ENCODE peak calls at places on chromosomes 13 and 19, in six cellular contexts. B is cardiac fibroblast, T is cardiac muscle cell, C is heart right ventricle, X is body of pancreas, J is stomach. I is an unnamed sample.

GRCh38 chr13:106530209-106530906 is 5.1 kb downstream of the EFNB2 start:
- DNase-seq in B (no peak), C (peak; percentile 50), J (no peak), X (no peak), T (no peak), I (no peak)

GRCh38 chr13:40113644-40114304 is 458.3 kb downstream of the COG6 start:
- DNase-seq in C (no peak), X (peak; percentile 20), T (peak; percentile 75), B (peak; percentile 77), J (no peak), I (no peak)

GRCh38 chr19:33469171-33470039 is 52.2 kb downstream of the PEPD start:
- DNase-seq in C (no peak), J (no peak), X (no peak), B (no peak), T (no peak), I (no peak)

GRCh38 chr13:113863511-113864302 is at the start of gene GAS6:
- DNase-seq in B (peak; percentile 35), X (peak; percentile 68), J (peak; percentile 72), T (peak; percentile 31), C (peak; percentile 69), I (peak; percentile 40)

GRCh38 chr19:29415507-29415906 is 110.3 kb upstream of the VSTM2B start:
- DNase-seq in J (no peak), C (no peak), T (no peak), B (no peak), X (no peak), I (no peak)

GRCh38 chr19:49186108-49186507 is 28.5 kb downstream of the TRPM4 start:
- DNase-seq in J (no peak), C (no peak), B (no peak), X (no peak), T (no peak), I (no peak)

GRCh38 chr19:5395996-5396939 is 55.7 kb upstream of the PTPRS start:
- DNase-seq in T (no peak), C (no peak), B (no peak), J (no peak), X (no peak), I (no peak)

GRCh38 chr13:91123456-91124127 is 223.9 kb upstream of the MIR17HG start:
- DNase-seq in B (peak; percentile 36), J (no peak), C (no peak), X (no peak), T (peak; percentile 46), I (no peak)

GRCh38 chr19:861756-862528 is 2.5 kb downstream of the CFD start:
- DNase-seq in J (no peak), T (no peak), C (no peak), X (peak; percentile 51), B (peak; percentile 30), I (peak; percentile 44)

GRCh38 chr13:79445968-79446645 is 34.8 kb upstream of the NDFIP2 start:
- DNase-seq in X (no peak), T (no peak), C (no peak), B (no peak), J (no peak), I (no peak)

GRCh38 chr13:55999709-56000108 is 1141.0 kb upstream of the PRR20A start:
- DNase-seq in B (no peak), J (no peak), X (no peak), T (no peak), C (no peak), I (no peak)

GRCh38 chr13:97866751-97867150 is 86.7 kb upstream of the IPO5 start:
- DNase-seq in T (no peak), B (no peak), X (no peak), C (no peak), J (no peak), I (no peak)

GRCh38 chr13:36879218-36879938 is 40.7 kb downstream of the SMAD9 start:
- DNase-seq in X (no peak), C (no peak), T (no peak), J (no peak), B (no peak), I (no peak)

GRCh38 chr19:22144394-22144793 is 52.4 kb downstream of the ZNF676 start:
- DNase-seq in B (peak; percentile 22), T (peak; percentile 26), J (no peak), C (no peak), X (no peak), I (no peak)

GRCh38 chr19:10718205-10719196 is 622 bp downstream of the DNM2 start:
- DNase-seq in C (no peak), T (peak; percentile 51), J (peak; percentile 51), X (peak; percentile 47), B (peak; percentile 40), I (peak; percentile 29)

GRCh38 chr19:6740589-6741348 is 1.3 kb downstream of the TRIP10 start:
- DNase-seq in T (peak; percentile 53), X (peak; percentile 42), C (peak; percentile 78), B (peak; percentile 65), J (peak; percentile 45), I (peak; percentile 37)

GRCh38 chr13:44969858-44970484 is 19.3 kb downstream of the NUFIP1 start:
- DNase-seq in B (peak; percentile 82), T (peak; percentile 82), J (no peak), C (peak; percentile 22), X (peak; percentile 39), I (no peak)

GRCh38 chr13:51733656-51734334 is 70.2 kb downstream of the DHRS12 start:
- DNase-seq in T (no peak), B (peak; percentile 12), X (no peak), C (no peak), J (no peak), I (no peak)

GRCh38 chr13:35672611-35673010 is 196.1 kb upstream of the MAB21L1 start:
- DNase-seq in T (no peak), C (no peak), X (no peak), B (no peak), J (no peak), I (no peak)

GRCh38 chr19:55112781-55113569 is 4.5 kb downstream of the PPP1R12C start:
- DNase-seq in T (no peak), J (no peak), X (no peak), C (no peak), B (no peak), I (no peak)

GRCh38 chr19:18543814-18544475 is 572 bp upstream of the FKBP8 start:
- DNase-seq in C (peak; percentile 44), X (peak; percentile 73), J (peak; percentile 51), T (peak; percentile 72), B (peak; percentile 62), I (no peak)

GRCh38 chr19:607301-608154 is 17.8 kb downstream of the HCN2 start:
- DNase-seq in X (no peak), B (no peak), T (no peak), C (no peak), J (no peak), I (no peak)

GRCh38 chr13:36154567-36155231 is 23.5 kb upstream of the DCLK1 start:
- DNase-seq in B (peak; percentile 9), J (no peak), X (no peak), T (no peak), C (peak; percentile 7), I (peak; percentile 4)

GRCh38 chr13:100561599-100562204 is 26.9 kb downstream of the GGACT start:
- DNase-seq in C (no peak), B (no peak), T (no peak), X (no peak), J (no peak), I (no peak)

GRCh38 chr13:41763772-41764171 is 197.1 kb downstream of the VWA8 start:
- DNase-seq in T (no peak), B (no peak), J (no peak), C (no peak), X (peak; percentile 53), I (no peak)

GRCh38 chr13:31050486-31051400 is 111.0 kb downstream of the HSPH1 start:
- DNase-seq in J (no peak), C (no peak), X (no peak), T (peak; percentile 37), B (peak; percentile 26), I (no peak)
- TF ChIP-seq CTCF in J (no peak), C (no peak), X (no peak), T (peak; percentile 36), B (peak; percentile 50), I (peak; percentile 49)

GRCh38 chr19:38331728-38332127 is 3.9 kb upstream of the CATSPERG start:
- DNase-seq in J (no peak), X (no peak), B (no peak), C (no peak), T (no peak), I (no peak)

GRCh38 chr19:38337360-38337653 is 1.7 kb downstream of the CATSPERG start:
- DNase-seq in X (no peak), T (no peak), B (no peak), C (no peak), J (no peak), I (no peak)

GRCh38 chr19:38340927-38341326 is 5.3 kb downstream of the CATSPERG start:
- DNase-seq in B (no peak), C (no peak), T (no peak), X (no peak), J (no peak), I (no peak)

GRCh38 chr19:38335949-38336637 is 463 bp downstream of the CATSPERG start:
- DNase-seq in B (peak; percentile 97), X (peak; percentile 96), T (peak; percentile 97), C (peak; percentile 95), J (peak; percentile 97), I (peak; percentile 89)

DNA sequence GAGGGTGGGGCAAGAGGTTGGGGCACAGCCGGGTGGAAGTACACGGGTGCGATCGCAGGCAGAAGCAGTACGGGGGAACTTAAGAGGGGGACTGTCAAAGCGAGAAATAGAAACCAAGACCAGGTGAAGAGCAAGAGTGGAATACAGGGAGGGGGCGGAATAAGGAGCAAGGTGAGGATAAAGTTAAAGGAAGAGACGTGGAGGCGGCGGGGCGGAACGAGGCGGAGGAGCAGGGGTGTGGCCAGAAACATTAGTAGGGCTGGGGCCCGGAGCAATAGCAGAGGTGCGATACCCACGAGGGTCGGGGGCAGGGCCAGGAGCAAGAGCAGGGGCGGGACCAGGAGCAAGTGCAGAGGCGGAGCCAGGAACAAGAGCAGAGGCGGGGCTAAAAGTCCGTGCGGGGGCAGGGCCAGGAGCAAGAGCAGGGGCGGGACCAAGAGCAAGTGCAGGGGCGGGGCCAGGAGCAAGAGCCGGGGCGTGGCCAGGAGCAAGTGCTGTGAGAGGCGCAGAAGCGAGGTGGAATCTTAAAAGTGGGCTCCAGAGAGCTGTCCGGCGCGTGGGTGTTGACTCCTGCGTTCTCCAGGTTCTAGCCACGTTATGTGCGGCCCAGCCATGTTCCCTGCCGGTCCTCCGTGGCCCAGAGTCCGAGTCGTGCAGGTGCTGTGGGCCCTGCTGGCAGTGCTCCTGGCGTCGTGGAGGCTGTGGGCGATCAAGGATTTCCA is 1.2 kb downstream of the CATSPERG start:
- DNase-seq in X (peak; percentile 97), B (peak; percentile 92), T (peak; percentile 90), J (peak; percentile 98), C (peak; percentile 95), I (peak; percentile 91)
- TF ChIP-seq CTCF in X (no peak), B (no peak), T (no peak), J (no peak), C (no peak), I (no peak)

DNA sequence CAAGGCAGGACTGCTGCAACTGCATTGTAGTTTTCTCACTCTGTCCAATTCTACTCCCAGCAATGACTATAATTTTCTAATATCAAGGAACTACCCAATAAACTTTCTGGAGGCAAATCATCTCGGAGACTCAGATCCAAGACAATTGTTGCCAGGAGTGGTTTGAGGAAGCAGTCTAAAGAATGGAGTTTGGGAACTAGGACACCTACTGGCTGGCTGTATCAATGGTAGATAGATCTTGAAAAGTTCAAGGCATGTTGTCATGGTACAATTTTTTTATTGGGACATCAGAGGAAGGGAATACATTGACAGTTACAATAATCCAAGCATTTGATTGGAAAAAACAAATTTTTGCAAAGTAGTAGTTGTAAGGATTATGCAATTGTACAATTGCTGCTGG is 648.3 kb upstream of the SLITRK6 start:
- DNase-seq in C (no peak), J (no peak), X (no peak), T (no peak), B (no peak), I (no peak)
- TF ChIP-seq CTCF in C (no peak), J (no peak), X (no peak), T (no peak), B (no peak), I (no peak)

GRCh38 chr19:45764947-45765346 is 4.1 kb downstream of the SIX5 start:
- DNase-seq in J (no peak), T (no peak), B (no peak), X (no peak), C (peak; percentile 61), I (no peak)
- TF ChIP-seq CTCF in J (no peak), T (no peak), B (no peak), X (no peak), C (no peak), I (no peak)

I was measured in neural crest cell.